ENCODE peak calls at places on chromosomes 16 and 17, in ten cellular contexts. One of them, this sample, is unnamed.

GRCh38 chr16:80614908-80615696 is 74.3 kb downstream of the DYNLRB2 start:
- DNase-seq in cardiac fibroblast: peak
- DNase-seq in HTR-8/SVneo: peak
- DNase-seq in neural progenitor cell: no peak
- DNase-seq in prostate gland: no peak
- DNase-seq in Peyer's patch: no peak
- DNase-seq in H54: peak
- DNase-seq in GM10248: no peak
- DNase-seq in NCI-H460: no peak
- DNase-seq in pons: no peak
- DNase-seq in this sample: peak

GRCh38 chr16:1003551-1004347 is 22.2 kb downstream of the SOX8 start:
- DNase-seq in cardiac fibroblast: no peak
- DNase-seq in HTR-8/SVneo: no peak
- DNase-seq in neural progenitor cell: no peak
- DNase-seq in prostate gland: no peak
- DNase-seq in Peyer's patch: peak
- DNase-seq in H54: peak
- DNase-seq in GM10248: no peak
- DNase-seq in NCI-H460: no peak
- DNase-seq in pons: no peak
- DNase-seq in this sample: no peak

GRCh38 chr16:66849543-66849942 is 5.3 kb downstream of the CA7 start:
- DNase-seq in cardiac fibroblast: no peak
- DNase-seq in HTR-8/SVneo: no peak
- DNase-seq in neural progenitor cell: no peak
- DNase-seq in prostate gland: no peak
- DNase-seq in Peyer's patch: peak
- DNase-seq in H54: no peak
- DNase-seq in GM10248: no peak
- DNase-seq in NCI-H460: no peak
- DNase-seq in pons: no peak
- DNase-seq in this sample: no peak

GRCh38 chr16:28319476-28320022 is 27.2 kb downstream of the SBK1 start:
- DNase-seq in cardiac fibroblast: no peak
- DNase-seq in HTR-8/SVneo: no peak
- DNase-seq in neural progenitor cell: no peak
- DNase-seq in prostate gland: no peak
- DNase-seq in Peyer's patch: no peak
- DNase-seq in H54: no peak
- DNase-seq in GM10248: no peak
- DNase-seq in NCI-H460: no peak
- DNase-seq in pons: no peak
- DNase-seq in this sample: no peak

GRCh38 chr17:19271751-19272357 is 34.7 kb downstream of the EPN2 start:
- DNase-seq in cardiac fibroblast: no peak
- DNase-seq in HTR-8/SVneo: no peak
- DNase-seq in neural progenitor cell: no peak
- DNase-seq in prostate gland: no peak
- DNase-seq in Peyer's patch: no peak
- DNase-seq in H54: no peak
- DNase-seq in GM10248: no peak
- DNase-seq in NCI-H460: no peak
- DNase-seq in pons: peak
- DNase-seq in this sample: no peak

GRCh38 chr16:1420111-1420539 is 422 bp downstream of the UQCC4 start:
- DNase-seq in cardiac fibroblast: no peak
- DNase-seq in HTR-8/SVneo: no peak
- DNase-seq in neural progenitor cell: no peak
- DNase-seq in prostate gland: no peak
- DNase-seq in Peyer's patch: no peak
- DNase-seq in H54: no peak
- DNase-seq in GM10248: no peak
- DNase-seq in NCI-H460: no peak
- DNase-seq in pons: peak
- DNase-seq in this sample: peak

GRCh38 chr17:78828470-78829185 is 12.0 kb downstream of the USP36 start:
- DNase-seq in cardiac fibroblast: peak
- DNase-seq in HTR-8/SVneo: peak
- DNase-seq in neural progenitor cell: peak
- DNase-seq in prostate gland: no peak
- DNase-seq in Peyer's patch: no peak
- DNase-seq in H54: peak
- DNase-seq in GM10248: no peak
- DNase-seq in NCI-H460: peak
- DNase-seq in pons: no peak
- DNase-seq in this sample: peak

GRCh38 chr17:74561580-74561979 is 5.7 kb downstream of the CD300H start:
- DNase-seq in cardiac fibroblast: no peak
- DNase-seq in HTR-8/SVneo: no peak
- DNase-seq in neural progenitor cell: no peak
- DNase-seq in prostate gland: no peak
- DNase-seq in Peyer's patch: no peak
- DNase-seq in H54: no peak
- DNase-seq in GM10248: no peak
- DNase-seq in NCI-H460: no peak
- DNase-seq in pons: no peak
- DNase-seq in this sample: no peak

GRCh38 chr17:19533718-19534561 is at the start of gene SLC47A1:
- DNase-seq in cardiac fibroblast: peak
- DNase-seq in HTR-8/SVneo: peak
- DNase-seq in neural progenitor cell: peak
- DNase-seq in prostate gland: no peak
- DNase-seq in Peyer's patch: no peak
- DNase-seq in H54: no peak
- DNase-seq in GM10248: no peak
- DNase-seq in NCI-H460: peak
- DNase-seq in pons: no peak
- DNase-seq in this sample: peak

GRCh38 chr17:72967263-72967962 is 125.1 kb downstream of the SLC39A11 start:
- DNase-seq in cardiac fibroblast: no peak
- DNase-seq in HTR-8/SVneo: no peak
- DNase-seq in neural progenitor cell: no peak
- DNase-seq in prostate gland: no peak
- DNase-seq in Peyer's patch: no peak
- DNase-seq in H54: no peak
- DNase-seq in GM10248: no peak
- DNase-seq in NCI-H460: no peak
- DNase-seq in pons: no peak
- DNase-seq in this sample: no peak

GRCh38 chr17:30443721-30444120 is 33.5 kb upstream of the GOSR1 start:
- DNase-seq in cardiac fibroblast: no peak
- DNase-seq in HTR-8/SVneo: no peak
- DNase-seq in neural progenitor cell: no peak
- DNase-seq in prostate gland: no peak
- DNase-seq in Peyer's patch: no peak
- DNase-seq in H54: no peak
- DNase-seq in GM10248: no peak
- DNase-seq in NCI-H460: no peak
- DNase-seq in pons: no peak
- DNase-seq in this sample: no peak

GRCh38 chr16:20904507-20905079 is 4.0 kb downstream of the LYRM1 start:
- DNase-seq in cardiac fibroblast: peak
- DNase-seq in HTR-8/SVneo: no peak
- DNase-seq in neural progenitor cell: no peak
- DNase-seq in prostate gland: peak
- DNase-seq in Peyer's patch: no peak
- DNase-seq in H54: no peak
- DNase-seq in GM10248: peak
- DNase-seq in NCI-H460: no peak
- DNase-seq in pons: peak
- DNase-seq in this sample: peak

GRCh38 chr16:49116873-49117272 is 164.8 kb downstream of the CBLN1 start:
- DNase-seq in cardiac fibroblast: no peak
- DNase-seq in HTR-8/SVneo: no peak
- DNase-seq in neural progenitor cell: no peak
- DNase-seq in prostate gland: no peak
- DNase-seq in Peyer's patch: no peak
- DNase-seq in H54: peak
- DNase-seq in GM10248: no peak
- DNase-seq in NCI-H460: no peak
- DNase-seq in pons: no peak
- DNase-seq in this sample: peak

GRCh38 chr16:14371778-14372431 is 258.2 kb downstream of the PARN start:
- DNase-seq in cardiac fibroblast: no peak
- DNase-seq in HTR-8/SVneo: no peak
- DNase-seq in neural progenitor cell: peak
- DNase-seq in prostate gland: no peak
- DNase-seq in Peyer's patch: no peak
- DNase-seq in H54: no peak
- DNase-seq in GM10248: no peak
- DNase-seq in NCI-H460: no peak
- DNase-seq in pons: no peak
- DNase-seq in this sample: no peak

GRCh38 chr16:84751947-84752346 is 52.1 kb downstream of the USP10 start:
- DNase-seq in cardiac fibroblast: peak
- DNase-seq in HTR-8/SVneo: no peak
- DNase-seq in neural progenitor cell: no peak
- DNase-seq in prostate gland: no peak
- DNase-seq in Peyer's patch: no peak
- DNase-seq in H54: no peak
- DNase-seq in GM10248: peak
- DNase-seq in NCI-H460: no peak
- DNase-seq in pons: no peak
- DNase-seq in this sample: no peak

GRCh38 chr16:27239026-27239425 is 29.5 kb downstream of the NSMCE1 start:
- DNase-seq in cardiac fibroblast: no peak
- DNase-seq in HTR-8/SVneo: no peak
- DNase-seq in neural progenitor cell: no peak
- DNase-seq in prostate gland: no peak
- DNase-seq in Peyer's patch: peak
- DNase-seq in H54: no peak
- DNase-seq in GM10248: no peak
- DNase-seq in NCI-H460: no peak
- DNase-seq in pons: no peak
- DNase-seq in this sample: no peak

GRCh38 chr17:79739148-79740062 is 8.7 kb downstream of the ENPP7 start:
- DNase-seq in cardiac fibroblast: no peak
- DNase-seq in HTR-8/SVneo: no peak
- DNase-seq in neural progenitor cell: no peak
- DNase-seq in prostate gland: peak
- DNase-seq in Peyer's patch: no peak
- DNase-seq in H54: peak
- DNase-seq in GM10248: no peak
- DNase-seq in NCI-H460: no peak
- DNase-seq in pons: no peak
- DNase-seq in this sample: no peak

GRCh38 chr17:67245694-67246397 is 850 bp upstream of the HELZ start:
- DNase-seq in cardiac fibroblast: no peak
- DNase-seq in HTR-8/SVneo: peak
- DNase-seq in neural progenitor cell: peak
- DNase-seq in prostate gland: peak
- DNase-seq in Peyer's patch: peak
- DNase-seq in H54: no peak
- DNase-seq in GM10248: peak
- DNase-seq in NCI-H460: no peak
- DNase-seq in pons: no peak
- DNase-seq in this sample: peak

GRCh38 chr17:81987161-81987770 is 9.8 kb downstream of the ASPSCR1 start:
- DNase-seq in cardiac fibroblast: no peak
- DNase-seq in HTR-8/SVneo: no peak
- DNase-seq in neural progenitor cell: no peak
- DNase-seq in prostate gland: no peak
- DNase-seq in Peyer's patch: no peak
- DNase-seq in H54: no peak
- DNase-seq in GM10248: no peak
- DNase-seq in NCI-H460: no peak
- DNase-seq in pons: no peak
- DNase-seq in this sample: no peak

GRCh38 chr17:82329683-82330321 is 3.8 kb downstream of the SECTM1 start:
- DNase-seq in cardiac fibroblast: no peak
- DNase-seq in HTR-8/SVneo: no peak
- DNase-seq in neural progenitor cell: no peak
- DNase-seq in prostate gland: no peak
- DNase-seq in Peyer's patch: no peak
- DNase-seq in H54: no peak
- DNase-seq in GM10248: no peak
- DNase-seq in NCI-H460: no peak
- DNase-seq in pons: no peak
- DNase-seq in this sample: no peak

GRCh38 chr17:75551276-75551675 is 25.8 kb downstream of the LLGL2 start:
- DNase-seq in cardiac fibroblast: no peak
- DNase-seq in HTR-8/SVneo: no peak
- DNase-seq in neural progenitor cell: no peak
- DNase-seq in prostate gland: no peak
- DNase-seq in Peyer's patch: no peak
- DNase-seq in H54: no peak
- DNase-seq in GM10248: no peak
- DNase-seq in NCI-H460: no peak
- DNase-seq in pons: no peak
- DNase-seq in this sample: no peak

GRCh38 chr17:58301504-58302150 is 20.9 kb upstream of the MPO start:
- DNase-seq in cardiac fibroblast: no peak
- DNase-seq in HTR-8/SVneo: no peak
- DNase-seq in neural progenitor cell: no peak
- DNase-seq in prostate gland: no peak
- DNase-seq in Peyer's patch: no peak
- DNase-seq in H54: no peak
- DNase-seq in GM10248: no peak
- DNase-seq in NCI-H460: no peak
- DNase-seq in pons: no peak
- DNase-seq in this sample: no peak

GRCh38 chr16:4879049-4879448 is 31.8 kb downstream of the UBN1 start:
- DNase-seq in cardiac fibroblast: peak
- DNase-seq in HTR-8/SVneo: no peak
- DNase-seq in neural progenitor cell: no peak
- DNase-seq in prostate gland: no peak
- DNase-seq in Peyer's patch: no peak
- DNase-seq in H54: no peak
- DNase-seq in GM10248: no peak
- DNase-seq in NCI-H460: no peak
- DNase-seq in pons: no peak
- DNase-seq in this sample: no peak

GRCh38 chr16:68749424-68749823 is 12.3 kb downstream of the CDH1 start:
- DNase-seq in cardiac fibroblast: no peak
- DNase-seq in HTR-8/SVneo: no peak
- DNase-seq in neural progenitor cell: no peak
- DNase-seq in prostate gland: no peak
- DNase-seq in Peyer's patch: no peak
- DNase-seq in H54: no peak
- DNase-seq in GM10248: no peak
- DNase-seq in NCI-H460: no peak
- DNase-seq in pons: no peak
- DNase-seq in this sample: no peak

GRCh38 chr17:38352245-38353083 is 820 bp downstream of the SOCS7 start:
- DNase-seq in cardiac fibroblast: peak
- DNase-seq in HTR-8/SVneo: no peak
- DNase-seq in neural progenitor cell: peak
- DNase-seq in prostate gland: no peak
- DNase-seq in Peyer's patch: peak
- DNase-seq in H54: no peak
- DNase-seq in GM10248: peak
- DNase-seq in NCI-H460: no peak
- DNase-seq in pons: no peak
- DNase-seq in this sample: no peak

GRCh38 chr16:58236231-58236690 is 38.4 kb upstream of the CSNK2A2 start:
- DNase-seq in cardiac fibroblast: peak
- DNase-seq in HTR-8/SVneo: peak
- DNase-seq in neural progenitor cell: peak
- DNase-seq in prostate gland: peak
- DNase-seq in Peyer's patch: peak
- DNase-seq in H54: peak
- DNase-seq in GM10248: peak
- DNase-seq in NCI-H460: peak
- DNase-seq in pons: peak
- DNase-seq in this sample: peak

GRCh38 chr17:32127156-32127897 is 15.0 kb upstream of the RHOT1 start:
- DNase-seq in cardiac fibroblast: peak
- DNase-seq in HTR-8/SVneo: peak
- DNase-seq in neural progenitor cell: peak
- DNase-seq in prostate gland: peak
- DNase-seq in Peyer's patch: peak
- DNase-seq in H54: peak
- DNase-seq in GM10248: peak
- DNase-seq in NCI-H460: peak
- DNase-seq in pons: peak
- DNase-seq in this sample: peak

GRCh38 chr16:84922351-84923135 is 88.8 kb downstream of the ZDHHC7 start:
- DNase-seq in cardiac fibroblast: peak
- DNase-seq in HTR-8/SVneo: no peak
- DNase-seq in neural progenitor cell: peak
- DNase-seq in prostate gland: no peak
- DNase-seq in Peyer's patch: peak
- DNase-seq in H54: no peak
- DNase-seq in GM10248: no peak
- DNase-seq in NCI-H460: no peak
- DNase-seq in pons: peak
- DNase-seq in this sample: no peak

This sample was measured in RWPE1.